ENCODE peak calls at places on chromosomes 7 and 10, in five cellular contexts. One of them, this sample, is unnamed.

GRCh38 chr7:130415019-130415418 is 25.8 kb downstream of the CEP41 start:
- DNase-seq in B cell: no peak
- DNase-seq in adrenal gland: no peak
- DNase-seq in CD8-positive, alpha-beta T cell: no peak
- DNase-seq in PC-9: no peak
- DNase-seq in this sample: no peak

GRCh38 chr10:125192620-125193019 is 32.3 kb upstream of the CTBP2 start:
- DNase-seq in B cell: no peak
- DNase-seq in PC-9: no peak
- DNase-seq in CD8-positive, alpha-beta T cell: no peak
- DNase-seq in adrenal gland: no peak
- DNase-seq in this sample: no peak

GRCh38 chr7:95687759-95688343 is 84.5 kb upstream of the DYNC1I1 start:
- DNase-seq in adrenal gland: peak; percentile 26
- DNase-seq in PC-9: no peak
- DNase-seq in B cell: no peak
- DNase-seq in CD8-positive, alpha-beta T cell: no peak
- DNase-seq in this sample: no peak

GRCh38 chr7:111190804-111191203 is 99.9 kb downstream of the LRRN3 start:
- DNase-seq in CD8-positive, alpha-beta T cell: no peak
- DNase-seq in PC-9: no peak
- DNase-seq in B cell: no peak
- DNase-seq in adrenal gland: no peak
- DNase-seq in this sample: no peak

GRCh38 chr7:81175291-81175942 is 256.6 kb upstream of the SEMA3C start:
- DNase-seq in PC-9: peak; percentile 70
- DNase-seq in CD8-positive, alpha-beta T cell: no peak
- DNase-seq in adrenal gland: no peak
- DNase-seq in B cell: no peak
- DNase-seq in this sample: no peak

GRCh38 chr10:22042557-22043326 is 39.2 kb upstream of the DNAJC1 start:
- DNase-seq in CD8-positive, alpha-beta T cell: no peak
- DNase-seq in adrenal gland: no peak
- DNase-seq in PC-9: no peak
- DNase-seq in B cell: no peak
- DNase-seq in this sample: no peak

GRCh38 chr10:98446656-98447221 is at the start of gene HPS1:
- DNase-seq in PC-9: no peak
- DNase-seq in adrenal gland: peak; percentile 84
- DNase-seq in CD8-positive, alpha-beta T cell: peak; percentile 76
- DNase-seq in B cell: peak; percentile 87
- DNase-seq in this sample: peak; percentile 94

GRCh38 chr7:22147113-22147512 is 201.4 kb upstream of the CDCA7L start:
- DNase-seq in B cell: no peak
- DNase-seq in adrenal gland: no peak
- DNase-seq in PC-9: no peak
- DNase-seq in CD8-positive, alpha-beta T cell: no peak
- DNase-seq in this sample: no peak

GRCh38 chr10:72126872-72127232 is 38.5 kb upstream of the SPOCK2 start:
- DNase-seq in adrenal gland: no peak
- DNase-seq in CD8-positive, alpha-beta T cell: no peak
- DNase-seq in B cell: no peak
- DNase-seq in PC-9: no peak
- DNase-seq in this sample: no peak

GRCh38 chr10:109591631-109592030 is 331.7 kb downstream of the XPNPEP1 start:
- DNase-seq in PC-9: no peak
- DNase-seq in B cell: no peak
- DNase-seq in CD8-positive, alpha-beta T cell: no peak
- DNase-seq in adrenal gland: no peak
- DNase-seq in this sample: no peak

GRCh38 chr7:69693042-69693441 is 94.8 kb downstream of the AUTS2 start:
- DNase-seq in B cell: no peak
- DNase-seq in CD8-positive, alpha-beta T cell: no peak
- DNase-seq in adrenal gland: no peak
- DNase-seq in PC-9: no peak
- DNase-seq in this sample: no peak

GRCh38 chr7:18548569-18548968 is 53.0 kb downstream of the HDAC9 start:
- DNase-seq in adrenal gland: no peak
- DNase-seq in PC-9: no peak
- DNase-seq in CD8-positive, alpha-beta T cell: no peak
- DNase-seq in B cell: no peak
- DNase-seq in this sample: no peak

DNA sequence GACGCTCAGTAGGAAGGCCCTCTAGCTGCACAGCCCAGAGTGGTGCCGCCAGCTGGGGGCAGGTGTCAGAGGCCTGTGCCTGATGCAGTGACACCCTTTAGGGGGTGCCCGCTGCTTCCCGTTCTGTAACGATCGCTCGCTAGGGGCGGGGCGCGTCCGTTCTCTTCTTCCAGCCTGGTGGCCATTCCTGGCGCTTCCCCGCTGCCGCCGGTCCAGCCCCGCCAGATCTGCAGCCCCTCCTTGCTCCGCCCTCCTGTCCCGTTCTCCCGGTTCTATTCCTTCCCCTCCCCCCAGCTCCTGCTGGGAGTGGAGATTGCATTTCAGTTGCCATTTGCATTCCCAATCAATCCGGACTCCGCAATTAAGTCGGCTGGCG is 39.2 kb downstream of the AGAP3 start:
- DNase-seq in B cell: no peak
- DNase-seq in CD8-positive, alpha-beta T cell: no peak
- DNase-seq in PC-9: no peak
- DNase-seq in adrenal gland: no peak
- DNase-seq in this sample: no peak
- TF ChIP-seq CTCF in B cell: no peak
- TF ChIP-seq CTCF in CD8-positive, alpha-beta T cell: no peak
- TF ChIP-seq CTCF in PC-9: no peak
- TF ChIP-seq CTCF in adrenal gland: no peak
- TF ChIP-seq CTCF in this sample: no peak

DNA sequence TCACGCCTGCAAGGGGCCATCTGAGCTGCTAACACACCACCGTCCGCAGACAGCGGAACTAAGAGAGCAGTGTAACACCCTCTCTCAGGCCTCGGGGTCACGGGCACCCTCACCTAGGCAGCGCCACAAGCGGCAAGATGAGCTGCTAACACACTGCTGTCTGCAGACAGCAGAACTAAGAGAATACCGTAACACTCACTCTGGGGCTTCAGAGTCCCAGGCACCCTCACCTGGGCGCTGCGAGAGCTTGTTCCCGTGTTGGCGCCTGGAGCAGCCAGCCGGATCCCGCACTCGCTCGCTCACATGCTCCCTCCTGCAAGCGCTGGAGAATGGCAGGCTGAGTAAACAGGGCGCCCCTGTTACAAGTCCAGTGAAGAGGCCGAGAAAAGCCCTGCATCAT is 160.2 kb downstream of the SRPK2 start:
- DNase-seq in CD8-positive, alpha-beta T cell: no peak
- DNase-seq in adrenal gland: no peak
- DNase-seq in PC-9: no peak
- DNase-seq in B cell: no peak
- DNase-seq in this sample: no peak
- TF ChIP-seq CTCF in CD8-positive, alpha-beta T cell: no peak
- TF ChIP-seq CTCF in adrenal gland: no peak
- TF ChIP-seq CTCF in PC-9: no peak
- TF ChIP-seq CTCF in B cell: no peak
- TF ChIP-seq CTCF in this sample: no peak

GRCh38 chr10:46992794-46993552 is 81.7 kb downstream of the PTPN20 start:
- DNase-seq in B cell: no peak
- DNase-seq in adrenal gland: no peak
- DNase-seq in PC-9: peak; percentile 26
- DNase-seq in CD8-positive, alpha-beta T cell: no peak
- DNase-seq in this sample: peak; percentile 56
- TF ChIP-seq CTCF in B cell: no peak
- TF ChIP-seq CTCF in adrenal gland: peak; percentile 31
- TF ChIP-seq CTCF in PC-9: peak; percentile 58
- TF ChIP-seq CTCF in CD8-positive, alpha-beta T cell: no peak
- TF ChIP-seq CTCF in this sample: peak; percentile 38

GRCh38 chr10:59803714-59804113 is 50.5 kb upstream of the MRLN start:
- DNase-seq in B cell: no peak
- DNase-seq in CD8-positive, alpha-beta T cell: no peak
- DNase-seq in adrenal gland: no peak
- DNase-seq in PC-9: no peak
- DNase-seq in this sample: no peak
- TF ChIP-seq CTCF in B cell: no peak
- TF ChIP-seq CTCF in CD8-positive, alpha-beta T cell: no peak
- TF ChIP-seq CTCF in adrenal gland: no peak
- TF ChIP-seq CTCF in PC-9: no peak
- TF ChIP-seq CTCF in this sample: no peak

DNA sequence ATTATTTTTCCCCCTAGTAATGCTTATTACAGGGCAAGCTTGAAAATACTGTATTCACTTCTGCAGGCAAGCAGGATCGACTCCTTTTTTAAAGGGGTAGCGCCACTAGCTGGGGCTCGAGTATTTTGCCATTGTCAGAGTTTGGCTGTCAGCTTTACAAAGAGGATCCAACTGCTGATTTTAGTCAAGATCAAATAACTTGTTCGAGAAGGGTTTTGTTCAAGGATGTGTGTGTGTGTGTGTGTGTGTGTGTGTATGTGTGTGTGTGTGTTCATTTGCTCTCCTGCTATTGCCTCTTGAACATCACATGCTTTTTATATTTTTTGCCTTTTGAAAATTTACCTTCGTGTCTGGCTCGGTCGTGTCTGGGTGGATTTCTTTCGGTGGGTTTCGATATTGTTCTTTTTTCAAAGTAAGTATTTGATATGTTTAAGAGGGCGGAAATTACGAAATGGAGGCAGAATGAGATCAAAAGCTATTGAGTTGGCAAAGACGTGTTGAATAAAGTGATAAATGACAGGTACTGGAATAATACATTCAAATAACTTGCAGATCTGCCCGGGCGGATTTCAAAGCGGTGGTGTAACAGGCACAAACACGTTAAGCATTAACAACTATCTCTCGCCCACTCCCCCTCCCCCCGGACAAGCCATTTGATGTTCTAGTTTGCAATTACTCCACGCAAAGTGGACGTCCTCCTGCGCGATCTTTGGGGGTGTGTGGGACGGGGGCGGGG is 1.1 kb downstream of the ARID5B start:
- DNase-seq in CD8-positive, alpha-beta T cell: peak; percentile 68
- DNase-seq in adrenal gland: peak; percentile 65
- DNase-seq in B cell: peak; percentile 65
- DNase-seq in PC-9: peak; percentile 57
- DNase-seq in this sample: no peak
- TF ChIP-seq CTCF in CD8-positive, alpha-beta T cell: no peak
- TF ChIP-seq CTCF in adrenal gland: peak; percentile 7
- TF ChIP-seq CTCF in B cell: no peak
- TF ChIP-seq CTCF in PC-9: peak; percentile 55
- TF ChIP-seq CTCF in this sample: no peak

GRCh38 chr10:89224697-89225443 is 17.8 kb upstream of the CH25H start:
- DNase-seq in CD8-positive, alpha-beta T cell: no peak
- DNase-seq in B cell: no peak
- DNase-seq in adrenal gland: no peak
- DNase-seq in PC-9: no peak
- DNase-seq in this sample: no peak
- TF ChIP-seq CTCF in CD8-positive, alpha-beta T cell: no peak
- TF ChIP-seq CTCF in B cell: peak; percentile 15
- TF ChIP-seq CTCF in adrenal gland: peak; percentile 13
- TF ChIP-seq CTCF in PC-9: no peak
- TF ChIP-seq CTCF in this sample: peak; percentile 47

GRCh38 chr10:5038703-5039102 is 35.0 kb upstream of the AKR1C2 start:
- DNase-seq in CD8-positive, alpha-beta T cell: no peak
- DNase-seq in adrenal gland: no peak
- DNase-seq in PC-9: no peak
- DNase-seq in B cell: no peak
- DNase-seq in this sample: no peak
- TF ChIP-seq CTCF in CD8-positive, alpha-beta T cell: no peak
- TF ChIP-seq CTCF in adrenal gland: no peak
- TF ChIP-seq CTCF in PC-9: no peak
- TF ChIP-seq CTCF in B cell: no peak
- TF ChIP-seq CTCF in this sample: no peak

DNA sequence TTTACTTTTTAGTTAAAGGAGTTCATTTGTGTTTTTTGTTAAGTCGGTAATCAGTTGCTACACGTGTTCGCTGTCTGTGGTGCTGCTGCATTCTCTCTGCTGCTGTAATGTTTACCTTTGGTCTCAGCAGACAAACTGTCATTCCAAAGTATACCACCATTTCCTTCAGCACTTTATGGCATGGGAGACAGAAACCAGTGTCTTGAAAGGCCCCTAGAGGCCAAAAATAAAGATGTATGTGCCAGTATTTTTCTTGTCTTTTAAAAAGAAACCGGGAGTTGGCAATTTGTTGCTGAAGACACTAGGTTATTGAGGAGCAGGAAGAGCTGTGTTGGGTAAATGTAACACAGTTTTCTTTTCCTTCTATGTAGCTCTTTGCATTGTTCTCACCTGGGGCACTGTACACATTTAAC is 24.1 kb downstream of the ZNF92 start:
- DNase-seq in CD8-positive, alpha-beta T cell: no peak
- DNase-seq in B cell: no peak
- DNase-seq in adrenal gland: no peak
- DNase-seq in PC-9: no peak
- DNase-seq in this sample: no peak
- TF ChIP-seq CTCF in CD8-positive, alpha-beta T cell: no peak
- TF ChIP-seq CTCF in B cell: no peak
- TF ChIP-seq CTCF in adrenal gland: no peak
- TF ChIP-seq CTCF in PC-9: no peak
- TF ChIP-seq CTCF in this sample: no peak

GRCh38 chr10:112446855-112447691 is at the start of the genes VTI1A and ZDHHC6:
- DNase-seq in B cell: peak; percentile 88
- DNase-seq in CD8-positive, alpha-beta T cell: peak; percentile 82
- DNase-seq in adrenal gland: peak; percentile 84
- DNase-seq in PC-9: peak; percentile 63
- DNase-seq in this sample: peak; percentile 91
- TF ChIP-seq CTCF in B cell: peak; percentile 11
- TF ChIP-seq CTCF in CD8-positive, alpha-beta T cell: no peak
- TF ChIP-seq CTCF in adrenal gland: peak; percentile 16
- TF ChIP-seq CTCF in PC-9: no peak
- TF ChIP-seq CTCF in this sample: no peak

GRCh38 chr10:74151879-74152722 is 1.1 kb downstream of the ADK start:
- DNase-seq in PC-9: no peak
- DNase-seq in adrenal gland: no peak
- DNase-seq in CD8-positive, alpha-beta T cell: no peak
- DNase-seq in B cell: no peak
- DNase-seq in this sample: no peak

GRCh38 chr10:74153676-74154075 is 2.7 kb downstream of the ADK start:
- DNase-seq in B cell: no peak
- DNase-seq in CD8-positive, alpha-beta T cell: no peak
- DNase-seq in adrenal gland: no peak
- DNase-seq in PC-9: no peak
- DNase-seq in this sample: no peak

GRCh38 chr10:74153123-74153522 is 2.1 kb downstream of the ADK start:
- DNase-seq in CD8-positive, alpha-beta T cell: no peak
- DNase-seq in PC-9: peak; percentile 44
- DNase-seq in adrenal gland: no peak
- DNase-seq in B cell: no peak
- DNase-seq in this sample: no peak

GRCh38 chr10:74150151-74151056 is at the start of gene AP3M1:
- DNase-seq in CD8-positive, alpha-beta T cell: peak; percentile 81
- DNase-seq in B cell: peak; percentile 84
- DNase-seq in PC-9: peak; percentile 76
- DNase-seq in adrenal gland: peak; percentile 81
- DNase-seq in this sample: peak; percentile 90

GRCh38 chr10:74151057-74151878 is at the start of gene ADK:
- DNase-seq in B cell: peak; percentile 100
- DNase-seq in CD8-positive, alpha-beta T cell: peak; percentile 100
- DNase-seq in adrenal gland: peak; percentile 99
- DNase-seq in PC-9: peak; percentile 89
- DNase-seq in this sample: peak; percentile 100
- TF ChIP-seq CTCF in B cell: peak; percentile 39
- TF ChIP-seq CTCF in CD8-positive, alpha-beta T cell: peak; percentile 22
- TF ChIP-seq CTCF in adrenal gland: peak; percentile 14
- TF ChIP-seq CTCF in PC-9: peak; percentile 53
- TF ChIP-seq CTCF in this sample: peak; percentile 24

This sample was measured in upper lobe of right lung.